ENCODE peak calls at places on chromosome 4, in six cellular contexts. Z, E, J, M, A and V are unnamed samples.

GRCh38 chr4:105283501-105283900 is 136.8 kb downstream of the TET2 start:
- DNase-seq in Z (no peak), E (no peak), J (no peak), M (no peak), A (no peak), V (no peak)

GRCh38 chr4:74376888-74377483 is 12.0 kb downstream of the EREG start:
- DNase-seq in Z (no peak), E (no peak), J (peak), M (no peak), A (peak), V (no peak)

GRCh38 chr4:155085843-155086530 is 122.4 kb upstream of the NPY2R start:
- DNase-seq in Z (no peak), E (no peak), J (peak), M (no peak), A (no peak), V (no peak)

GRCh38 chr4:32147446-32148064 is 1427.4 kb downstream of the PCDH7 start:
- DNase-seq in Z (no peak), E (no peak), J (no peak), M (no peak), A (no peak), V (no peak)

GRCh38 chr4:115664285-115664684 is 550.9 kb upstream of the NDST4 start:
- DNase-seq in Z (no peak), E (no peak), J (no peak), M (no peak), A (no peak), V (no peak)

GRCh38 chr4:61841710-61842109 is 641.6 kb downstream of the ADGRL3 start:
- DNase-seq in Z (no peak), E (no peak), J (no peak), M (no peak), A (no peak), V (no peak)

GRCh38 chr4:77629885-77630284 is 24.3 kb downstream of the CXCL13 start:
- DNase-seq in Z (no peak), E (no peak), J (no peak), M (no peak), A (no peak), V (no peak)

GRCh38 chr4:138259801-138260200 is 17.7 kb upstream of the SLC7A11 start:
- DNase-seq in Z (no peak), E (no peak), J (peak), M (no peak), A (no peak), V (no peak)

GRCh38 chr4:76061977-76062376 is 12.5 kb upstream of the ART3 start:
- DNase-seq in Z (no peak), E (no peak), J (no peak), M (no peak), A (peak), V (peak)

GRCh38 chr4:130203571-130203970 is 1107.6 kb downstream of the C4orf33 start:
- DNase-seq in Z (no peak), E (no peak), J (no peak), M (no peak), A (no peak), V (no peak)

GRCh38 chr4:4633431-4633830 is 91.6 kb upstream of the STX18 start:
- DNase-seq in Z (no peak), E (no peak), J (no peak), M (no peak), A (no peak), V (no peak)

GRCh38 chr4:39587881-39588280 is 50.8 kb downstream of the SMIM14 start:
- DNase-seq in Z (no peak), E (no peak), J (peak), M (no peak), A (no peak), V (no peak)

GRCh38 chr4:5730993-5731975 is 20.3 kb downstream of the EVC start:
- DNase-seq in Z (no peak), E (peak), J (peak), M (no peak), A (peak), V (no peak)

GRCh38 chr4:6342530-6343293 is 73.1 kb downstream of the WFS1 start:
- DNase-seq in Z (no peak), E (no peak), J (no peak), M (peak), A (no peak), V (no peak)

GRCh38 chr4:55920571-55920970 is 28.2 kb upstream of the CEP135 start:
- DNase-seq in Z (no peak), E (no peak), J (peak), M (no peak), A (no peak), V (no peak)

GRCh38 chr4:95304898-95305297 is 243.9 kb downstream of the UNC5C start:
- DNase-seq in Z (no peak), E (no peak), J (no peak), M (no peak), A (no peak), V (no peak)

GRCh38 chr4:1979477-1980196 is 29.1 kb downstream of the NELFA start:
- DNase-seq in Z (no peak), E (peak), J (no peak), M (no peak), A (no peak), V (no peak)

GRCh38 chr4:169870507-169870906 is 112.8 kb upstream of the HPF1 start:
- DNase-seq in Z (no peak), E (no peak), J (no peak), M (no peak), A (no peak), V (no peak)

GRCh38 chr4:153651041-153651960 is 32.8 kb upstream of the TLR2 start:
- DNase-seq in Z (no peak), E (peak), J (no peak), M (peak), A (no peak), V (peak)

GRCh38 chr4:184385705-184386141 is 88.6 kb downstream of the IRF2 start:
- DNase-seq in Z (no peak), E (no peak), J (no peak), M (peak), A (no peak), V (no peak)

GRCh38 chr4:100278567-100278966 is 88.3 kb upstream of the DDIT4L start:
- DNase-seq in Z (no peak), E (no peak), J (no peak), M (no peak), A (no peak), V (no peak)

GRCh38 chr4:158018831-158019230 is 154.0 kb downstream of the GASK1B start:
- DNase-seq in Z (no peak), E (no peak), J (no peak), M (no peak), A (no peak), V (no peak)

GRCh38 chr4:183180096-183180495 is 81.0 kb downstream of the WWC2 start:
- DNase-seq in Z (no peak), E (no peak), J (no peak), M (no peak), A (no peak), V (no peak)

GRCh38 chr4:11106769-11107168 is 321.9 kb downstream of the HS3ST1 start:
- DNase-seq in Z (no peak), E (no peak), J (no peak), M (no peak), A (no peak), V (no peak)

GRCh38 chr4:101356928-101357327 is 9.6 kb upstream of the PPP3CA start:
- DNase-seq in Z (no peak), E (no peak), J (peak), M (no peak), A (no peak), V (no peak)

GRCh38 chr4:53465291-53465690 is 87.8 kb downstream of the FIP1L1 start:
- DNase-seq in Z (no peak), E (no peak), J (no peak), M (no peak), A (no peak), V (no peak)

GRCh38 chr4:151331276-151332042 is 6.1 kb upstream of the SH3D19 start:
- DNase-seq in Z (no peak), E (no peak), J (peak), M (no peak), A (no peak), V (no peak)

GRCh38 chr4:186700746-186701145 is 22.9 kb downstream of the FAT1 start:
- DNase-seq in Z (no peak), E (no peak), J (no peak), M (peak), A (no peak), V (no peak)

GRCh38 chr4:64368741-64369140 is 40.5 kb downstream of the TECRL start:
- DNase-seq in Z (no peak), E (no peak), J (no peak), M (no peak), A (no peak), V (no peak)

GRCh38 chr4:183988874-183989273 is 83.8 kb downstream of the STOX2 start:
- DNase-seq in Z (no peak), E (no peak), J (no peak), M (no peak), A (no peak), V (no peak)

GRCh38 chr4:135927651-135928050 is 1604.6 kb downstream of the PCDH18 start:
- DNase-seq in Z (no peak), E (no peak), J (no peak), M (no peak), A (no peak), V (no peak)